ENCODE peak calls at places on chromosomes 7 and 10, in eight cellular contexts. J is HCT116, B is GM23248, H is PC-3, Z is astrocyte, K is keratinocyte, M is hepatocyte, G is endothelial cell of umbilical vein. R is an unnamed sample.

GRCh38 chr7:130227883-130228575 is 20.4 kb downstream of the SSMEM1 start:
- DNase-seq in G (no peak), H (no peak), J (no peak), M (no peak), B (no peak), Z (no peak), K (no peak), R (no peak)

GRCh38 chr10:120477006-120477722 is 20.1 kb downstream of the PLPP4 start:
- DNase-seq in B (peak), Z (peak), M (peak), G (no peak), K (no peak), J (no peak), H (no peak), R (no peak)

GRCh38 chr7:148944935-148945934 is 61.1 kb upstream of the EZH2 start:
- DNase-seq in G (no peak), B (peak), J (no peak), K (no peak), Z (peak), H (peak), M (no peak), R (no peak)

GRCh38 chr10:121592155-121592890 is 5.9 kb downstream of the FGFR2 start:
- DNase-seq in B (no peak), G (no peak), Z (no peak), H (no peak), K (no peak), J (no peak), M (no peak), R (no peak)

GRCh38 chr10:33231621-33232350 is 102.7 kb downstream of the NRP1 start:
- DNase-seq in H (no peak), Z (no peak), G (no peak), J (no peak), B (no peak), K (no peak), M (no peak), R (no peak)

GRCh38 chr10:71975087-71975890 is 11.1 kb downstream of the CHST3 start:
- DNase-seq in J (no peak), G (no peak), H (peak), Z (no peak), B (peak), M (no peak), K (no peak), R (peak)

GRCh38 chr7:81233208-81233940 is 314.5 kb upstream of the SEMA3C start:
- DNase-seq in H (no peak), G (no peak), B (peak), J (no peak), K (no peak), M (no peak), Z (no peak), R (no peak)

GRCh38 chr7:2645274-2645868 is 13.6 kb downstream of the TTYH3 start:
- DNase-seq in Z (no peak), M (no peak), J (no peak), H (no peak), K (no peak), G (no peak), B (no peak), R (no peak)

GRCh38 chr7:69811682-69812344 is 213.5 kb downstream of the AUTS2 start:
- DNase-seq in Z (no peak), J (no peak), K (no peak), H (no peak), B (no peak), G (no peak), M (no peak), R (no peak)

GRCh38 chr7:129671276-129671675 is 59.8 kb downstream of the NRF1 start:
- DNase-seq in H (no peak), G (no peak), B (no peak), Z (no peak), J (no peak), M (no peak), K (no peak), R (no peak)

GRCh38 chr10:71694567-71694968 is 25.0 kb downstream of the C10orf105 start:
- DNase-seq in M (no peak), H (no peak), J (no peak), Z (no peak), B (no peak), K (no peak), G (peak), R (no peak)

GRCh38 chr10:17616403-17617030 is 657 bp downstream of the HACD1 start:
- DNase-seq in Z (peak), H (peak), J (peak), M (peak), B (peak), K (no peak), G (peak), R (peak)

DNA sequence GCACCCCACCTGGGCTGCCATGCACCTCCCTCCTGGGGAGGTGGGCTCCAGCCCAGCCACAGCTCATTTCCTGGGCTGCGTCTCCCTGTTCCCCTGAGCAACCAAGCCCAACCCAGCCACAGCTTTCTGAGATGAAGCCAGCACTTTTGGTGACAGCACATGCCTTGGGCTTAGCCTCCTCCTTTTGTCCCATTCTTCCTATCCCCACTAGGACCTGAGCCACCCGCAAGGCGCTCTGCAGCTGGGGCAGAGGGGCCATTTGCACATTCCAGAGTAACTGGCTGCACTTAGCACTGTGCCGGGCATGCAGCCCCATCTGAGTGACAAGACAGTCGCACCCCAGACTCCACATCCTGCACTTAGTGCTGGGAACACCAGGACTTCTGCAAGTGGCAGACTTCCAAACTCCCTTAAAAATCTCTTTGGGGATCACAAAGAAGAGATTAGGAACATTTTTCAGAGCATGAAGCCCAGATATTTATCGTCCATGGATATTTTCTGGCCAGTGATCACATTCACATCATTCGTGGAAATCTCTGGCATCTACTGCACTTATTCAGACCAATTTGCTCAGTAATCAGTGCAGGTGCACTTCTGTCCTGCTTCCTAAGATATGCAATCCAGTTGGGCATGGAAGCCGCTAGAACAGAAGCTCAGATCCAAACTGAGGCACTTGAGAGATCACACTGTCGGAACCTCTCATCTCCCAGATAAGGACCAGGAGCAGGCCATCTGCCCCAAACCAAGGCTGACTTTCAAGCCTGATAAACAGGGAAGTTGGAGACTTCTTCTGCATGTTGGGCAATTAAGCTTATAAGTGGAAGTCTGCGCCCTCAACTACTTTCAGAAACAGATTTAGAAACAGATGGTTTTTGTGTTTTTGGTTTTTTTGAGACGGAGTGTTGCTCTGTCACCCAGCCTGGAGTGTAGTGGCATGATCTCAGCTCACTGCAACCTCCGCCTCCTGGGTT is 26.4 kb downstream of the CHST15 start:
- DNase-seq in K (no peak), B (no peak), H (no peak), M (no peak), J (no peak), G (no peak), Z (no peak), R (no peak)
- H3K27ac ChIP-seq in K (no peak), B (no peak), H (no peak), M (no peak), J (no peak), G (no peak), Z (no peak), R (no peak)

GRCh38 chr10:62817763-62818425 is 1.7 kb upstream of the EGR2 start:
- DNase-seq in J (peak), B (peak), K (no peak), M (peak), H (peak), Z (peak), G (peak), R (peak)
- TF ChIP-seq EZH2 in J (no peak), B (no peak), K (no peak), M (peak), H (no peak), Z (no peak), G (peak), R (no peak)

DNA sequence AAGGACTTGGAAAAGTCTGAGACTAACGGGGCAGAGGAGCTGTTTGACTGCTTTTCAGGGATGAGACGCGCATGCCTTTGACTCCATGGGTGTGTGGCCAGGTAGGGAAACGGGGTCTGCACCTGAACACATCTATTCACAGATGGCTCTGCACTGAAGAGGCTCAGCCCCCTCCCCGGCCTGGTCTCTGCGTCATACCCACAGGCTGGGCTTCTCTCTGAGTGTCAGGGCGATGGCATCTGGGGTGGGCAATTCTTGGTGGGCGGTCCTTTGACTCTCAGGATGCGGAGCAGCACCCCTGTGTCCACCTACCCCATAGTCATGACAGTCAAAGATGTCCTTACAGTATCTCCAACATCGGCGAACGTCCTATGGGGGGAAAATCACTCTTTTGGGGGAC is 23.0 kb downstream of the PFKP start:
- DNase-seq in H (no peak), Z (no peak), M (no peak), G (no peak), K (no peak), B (no peak), J (no peak), R (no peak)
- H3K4me3 ChIP-seq in H (peak), Z (no peak), M (no peak), G (no peak), K (peak), B (no peak), J (peak), R (no peak)

DNA sequence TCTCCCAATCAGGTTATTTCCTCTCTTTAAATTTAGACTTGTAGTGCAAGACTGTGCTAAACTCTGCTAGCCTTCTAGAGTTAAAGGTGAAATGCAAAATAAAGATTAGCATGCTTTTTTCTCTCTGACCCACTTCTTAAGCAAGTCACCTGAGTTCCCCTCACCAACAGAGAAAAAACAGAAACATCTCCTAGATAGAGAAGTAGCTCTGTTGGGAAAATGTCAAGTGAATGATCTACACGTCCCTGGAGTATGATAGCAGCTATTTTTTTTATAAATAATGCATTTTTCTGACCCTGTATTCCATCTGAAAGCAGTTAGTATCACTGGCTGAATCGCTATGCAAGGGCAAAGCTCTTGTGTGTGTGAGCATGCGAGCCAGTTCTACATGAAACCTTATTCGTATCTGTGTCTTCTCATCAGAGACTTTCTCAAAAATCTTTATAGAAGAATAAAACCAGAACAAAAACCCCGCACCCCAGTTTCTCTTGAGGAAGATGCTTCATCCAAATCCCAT is 8.2 kb downstream of the ANKMY2 start:
- DNase-seq in G (no peak), B (no peak), M (no peak), Z (no peak), J (no peak), K (no peak), H (no peak), R (no peak)
- H3K27ac ChIP-seq in G (no peak), B (no peak), M (peak), Z (no peak), J (no peak), K (no peak), H (no peak), R (no peak)

GRCh38 chr7:158315326-158315725 is 272.3 kb downstream of the PTPRN2 start:
- DNase-seq in H (no peak), K (no peak), G (no peak), Z (no peak), M (no peak), J (no peak), B (no peak), R (no peak)

GRCh38 chr7:158316466-158317031 is 271.1 kb downstream of the PTPRN2 start:
- DNase-seq in B (no peak), H (no peak), Z (no peak), K (no peak), J (no peak), G (no peak), M (no peak), R (no peak)

GRCh38 chr7:158315881-158316280 is 271.7 kb downstream of the PTPRN2 start:
- DNase-seq in Z (no peak), K (no peak), G (no peak), B (no peak), H (no peak), M (no peak), J (no peak), R (no peak)

GRCh38 chr7:158318511-158318913 is 269.1 kb downstream of the PTPRN2 start:
- DNase-seq in G (no peak), B (no peak), J (no peak), Z (no peak), K (no peak), M (no peak), H (no peak), R (no peak)

GRCh38 chr7:158317238-158318205 is 270.1 kb downstream of the PTPRN2 start:
- DNase-seq in B (no peak), J (no peak), H (no peak), Z (no peak), M (peak), G (no peak), K (no peak), R (no peak)
- TF ChIP-seq EZH2 in B (no peak), J (no peak), H (no peak), Z (no peak), M (no peak), G (no peak), K (no peak), R (no peak)

GRCh38 chr7:74027683-74028320 is at the start of gene ELN:
- DNase-seq in K (no peak), B (peak), Z (peak), G (peak), J (no peak), H (no peak), M (peak), R (no peak)
- H3K4me3 ChIP-seq in K (no peak), B (peak), Z (no peak), G (no peak), J (no peak), H (no peak), M (no peak), R (no peak)

R was measured in mammary epithelial cell.